ENCODE peak calls at places on chromosomes 1 and 21, in nine cellular contexts. Q is IMR-90, H is fibroblast of mammary gland, F is A549, N is cardiac fibroblast, E is A673, A is esophagus squamous epithelium, D is lower lobe of right lung, V is LNCaP clone FGC. J is an unnamed sample.

GRCh38 chr1:202622388-202622787 is 87.9 kb downstream of the SYT2 start:
- DNase-seq in Q (no peak), H (no peak), F (no peak), N (no peak), E (no peak), A (no peak), D (no peak), V (no peak), J (no peak)

GRCh38 chr1:42777860-42778259 is 6.9 kb upstream of the TMEM269 start:
- DNase-seq in Q (peak; percentile 46), H (peak; percentile 56), F (peak; percentile 43), N (peak; percentile 60), E (peak; percentile 59), A (no peak), D (no peak), V (no peak), J (no peak)

GRCh38 chr21:39313042-39313456 is 383 bp downstream of the BRWD1 start:
- DNase-seq in Q (no peak), H (no peak), F (no peak), N (no peak), E (peak; percentile 23), A (no peak), D (no peak), V (no peak), J (no peak)

GRCh38 chr21:43916691-43917514 is 51.9 kb downstream of the AGPAT3 start:
- DNase-seq in Q (peak; percentile 21), H (no peak), F (no peak), N (no peak), E (no peak), A (no peak), D (peak; percentile 46), V (no peak), J (no peak)

GRCh38 chr1:203907901-203908300 is 46.5 kb downstream of the SNRPE start:
- DNase-seq in Q (peak; percentile 51), H (no peak), F (no peak), N (peak; percentile 33), E (no peak), A (no peak), D (no peak), V (no peak), J (no peak)

GRCh38 chr21:18951291-18952038 is 547.9 kb upstream of the TMPRSS15 start:
- DNase-seq in Q (no peak), H (peak; percentile 0), F (peak; percentile 5), N (no peak), E (peak; percentile 64), A (no peak), D (no peak), V (peak; percentile 13), J (no peak)

GRCh38 chr1:21669287-21670058 is at the start of gene RAP1GAP:
- DNase-seq in Q (no peak), H (no peak), F (no peak), N (no peak), E (peak; percentile 45), A (no peak), D (peak; percentile 63), V (no peak), J (no peak)

GRCh38 chr1:6954596-6954995 is 169.3 kb downstream of the CAMTA1 start:
- DNase-seq in Q (no peak), H (no peak), F (no peak), N (no peak), E (no peak), A (no peak), D (no peak), V (no peak), J (no peak)

GRCh38 chr1:171814692-171815091 is 26.6 kb upstream of the DNM3 start:
- DNase-seq in Q (peak; percentile 39), H (peak; percentile 83), F (no peak), N (peak; percentile 20), E (no peak), A (no peak), D (no peak), V (no peak), J (peak; percentile 47)

DNA sequence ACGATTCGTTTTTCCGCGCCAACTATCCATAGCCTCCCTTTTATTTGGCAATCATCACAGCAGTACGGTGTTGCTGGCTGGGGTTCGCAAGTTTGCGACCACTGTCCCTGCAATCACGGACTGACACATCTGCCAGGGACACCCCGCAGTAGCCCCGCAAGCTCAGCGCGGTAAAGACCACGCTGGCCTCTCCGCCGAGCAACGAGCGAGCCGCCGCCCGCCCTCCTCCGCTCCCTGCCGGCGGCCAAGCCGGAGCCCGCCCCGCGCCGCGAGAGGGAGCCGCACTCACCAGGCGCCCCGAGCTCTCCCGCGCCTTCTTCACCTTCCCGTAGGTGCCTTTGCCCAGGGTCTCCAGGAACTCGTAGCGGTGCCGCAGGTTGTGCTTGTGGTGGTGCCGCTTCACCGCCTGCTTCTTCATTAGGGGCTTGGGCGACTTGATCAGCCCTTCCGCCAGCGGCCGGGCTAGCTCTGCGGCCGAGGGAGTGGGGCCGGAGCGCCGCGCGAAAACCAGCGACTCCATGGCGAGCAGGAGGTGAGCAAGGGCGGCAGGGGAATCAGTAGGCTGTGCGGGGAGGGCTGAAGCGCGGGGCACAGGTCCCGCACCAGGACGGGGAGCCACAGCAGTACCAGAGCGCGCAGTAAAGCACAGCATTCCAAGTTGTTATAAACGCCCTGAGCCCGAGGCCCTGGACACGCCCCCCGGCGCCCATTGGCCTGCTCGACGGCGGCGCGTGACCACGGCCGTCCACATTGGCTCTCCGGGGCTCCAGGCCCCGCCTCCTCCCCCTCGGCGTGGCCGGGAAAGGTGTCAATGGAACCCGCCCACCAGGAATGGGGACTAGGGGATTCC is at the start of gene NUAK2:
- DNase-seq in Q (peak; percentile 90), H (peak; percentile 80), F (peak; percentile 95), N (peak; percentile 88), E (peak; percentile 93), A (peak; percentile 51), D (peak; percentile 97), V (peak; percentile 75), J (no peak)
- H3K4me3 ChIP-seq in Q (peak within 1 kb of the TSS; percentile 94), H (peak within 1 kb of the TSS; percentile 84), F (peak within 1 kb of the TSS; percentile 95), N (peak within 1 kb of the TSS; percentile 90), E (peak within 1 kb of the TSS; percentile 72), A (peak within 1 kb of the TSS; percentile 81), D (peak within 1 kb of the TSS; percentile 78), V (peak within 1 kb of the TSS; percentile 84), J (peak within 1 kb of the TSS; percentile 98)

GRCh38 chr1:84757301-84757700 is 67.0 kb upstream of the SSX2IP start:
- DNase-seq in Q (no peak), H (no peak), F (no peak), N (no peak), E (no peak), A (no peak), D (no peak), V (no peak), J (no peak)
- TF ChIP-seq CTCF in Q (no peak), H (peak; percentile 11), F (no peak), N (no peak), E (peak; percentile 22), A (no peak), D (no peak), V (peak; percentile 20), J (no peak)

GRCh38 chr1:240492832-240493440 is 119.0 kb downstream of the GREM2 start:
- DNase-seq in Q (peak; percentile 14), H (peak; percentile 40), F (peak; percentile 87), N (peak; percentile 44), E (no peak), A (no peak), D (peak; percentile 54), V (peak; percentile 17), J (no peak)
- H3K4me3 ChIP-seq in Q (no peak overlapping the region), H (no peak overlapping the region), F (peak overlapping the region; percentile 45), N (peak overlapping the region; percentile 8), E (no peak overlapping the region), A (no peak overlapping the region), D (peak overlapping the region; percentile 14), V (no peak overlapping the region), J (no peak overlapping the region)

GRCh38 chr1:226403522-226404034 is 4.3 kb downstream of the PARP1 start:
- DNase-seq in Q (peak; percentile 8), H (peak; percentile 18), F (no peak), N (peak; percentile 13), E (peak; percentile 66), A (no peak), D (no peak), V (no peak), J (no peak)
- TF ChIP-seq CTCF in Q (peak; percentile 31), H (peak; percentile 32), F (no peak), N (peak; percentile 26), E (peak; percentile 50), A (no peak), D (no peak), V (peak; percentile 10), J (peak; percentile 7)

GRCh38 chr1:236492378-236492777 is 31.4 kb upstream of the LGALS8 start:
- DNase-seq in Q (no peak), H (no peak), F (no peak), N (no peak), E (no peak), A (no peak), D (no peak), V (no peak), J (no peak)

GRCh38 chr1:236486315-236486714 is 37.5 kb upstream of the LGALS8 start:
- DNase-seq in Q (no peak), H (no peak), F (no peak), N (no peak), E (no peak), A (no peak), D (no peak), V (no peak), J (no peak)

GRCh38 chr1:236491469-236492136 is 32.2 kb upstream of the LGALS8 start:
- DNase-seq in Q (no peak), H (no peak), F (no peak), N (no peak), E (no peak), A (no peak), D (no peak), V (no peak), J (no peak)

GRCh38 chr1:236494082-236494481 is 29.7 kb upstream of the LGALS8 start:
- DNase-seq in Q (no peak), H (no peak), F (no peak), N (no peak), E (no peak), A (no peak), D (no peak), V (no peak), J (no peak)

DNA sequence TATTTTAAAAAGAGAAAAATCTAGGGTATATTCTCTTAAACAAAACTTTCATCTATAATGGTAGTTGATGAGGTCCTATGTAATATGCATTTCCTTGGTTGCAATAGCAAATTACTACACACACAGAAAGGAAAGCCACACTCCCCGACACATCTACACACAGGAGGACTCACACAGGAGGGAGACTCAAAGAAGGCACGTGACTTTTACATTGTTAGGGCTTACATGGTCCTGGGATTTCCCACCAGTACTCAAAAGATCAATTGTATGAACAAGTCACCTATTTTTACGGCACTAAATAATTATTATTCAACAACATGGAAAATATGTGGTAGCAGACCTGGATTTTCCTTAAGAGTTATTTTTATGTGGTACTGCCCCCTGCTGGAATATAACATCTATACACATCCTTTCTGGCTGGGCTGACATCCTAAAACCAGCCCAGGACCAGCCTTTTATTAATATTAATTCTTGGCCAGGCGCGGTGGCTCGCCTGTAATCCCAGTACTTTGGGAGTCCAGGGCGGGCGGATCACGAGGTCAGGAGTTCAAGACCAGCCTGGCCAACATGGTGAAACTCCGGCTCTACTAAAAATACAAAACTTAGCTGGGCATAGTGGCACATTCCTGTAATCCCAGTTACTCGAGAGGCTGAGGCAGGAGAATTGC is 33.9 kb upstream of the LGALS8 start:
- DNase-seq in Q (peak; percentile 55), H (peak; percentile 65), F (peak; percentile 76), N (peak; percentile 80), E (peak; percentile 51), A (no peak), D (no peak), V (peak; percentile 54), J (no peak)
- H3K4me3 ChIP-seq in Q (no peak overlapping the region), H (no peak overlapping the region), F (no peak overlapping the region), N (no peak overlapping the region), E (no peak overlapping the region), A (no peak overlapping the region), D (peak overlapping the region; percentile 12), V (no peak overlapping the region), J (no peak overlapping the region)

GRCh38 chr1:13950637-13951036 is 250.6 kb downstream of the PRDM2 start:
- DNase-seq in Q (no peak), H (no peak), F (no peak), N (no peak), E (no peak), A (no peak), D (no peak), V (no peak), J (no peak)
- TF ChIP-seq CTCF in Q (no peak), H (peak; percentile 26), F (no peak), N (peak; percentile 27), E (no peak), A (no peak), D (peak; percentile 16), V (no peak), J (no peak)